ENCODE peak calls at places on chromosome 21, in six cellular contexts. Z is fibroblast of the conjunctiva; E is nucleus accumbens; F is HT1080; A is stimulated activated effector memory CD8-positive, alpha-beta T cell treated with anti-CD3 and anti-CD28 coated beads, Interleukin-12 subunit alpha, Interleukin-12 subunit beta, amount 100 ng/mL, for 72 hours; H is posterior cingulate gyrus. V is an unnamed sample.

GRCh38 chr21:36691539-36692124 is 7.3 kb upstream of the SIM2 start:
- DNase-seq in A (no peak), Z (no peak), E (no peak), F (no peak), H (no peak), V (no peak)

GRCh38 chr21:31732891-31733520 is 1.1 kb upstream of the SCAF4 start:
- DNase-seq in Z (no peak), H (no peak), F (peak; percentile 27), A (peak; percentile 3), E (no peak), V (no peak)

GRCh38 chr21:39047046-39047445 is 136.2 kb downstream of the PSMG1 start:
- DNase-seq in F (no peak), A (no peak), Z (no peak), E (no peak), H (no peak), V (no peak)

GRCh38 chr21:34670220-34670961 is 1.6 kb downstream of the CLIC6 start:
- DNase-seq in F (no peak), H (no peak), A (no peak), E (no peak), Z (no peak), V (no peak)

GRCh38 chr21:16855164-16855667 is 657.6 kb upstream of the CXADR start:
- DNase-seq in F (no peak), H (no peak), Z (no peak), E (no peak), A (no peak), V (no peak)

GRCh38 chr21:42609806-42610205 is 43.6 kb upstream of the PDE9A start:
- DNase-seq in H (no peak), F (peak; percentile 38), E (no peak), Z (no peak), A (no peak), V (no peak)

GRCh38 chr21:43192501-43193081 is 23.8 kb downstream of the CRYAA start:
- DNase-seq in A (no peak), H (no peak), F (no peak), Z (no peak), E (no peak), V (no peak)

GRCh38 chr21:31634993-31635392 is 24.5 kb upstream of the SOD1 start:
- DNase-seq in E (no peak), F (no peak), Z (no peak), H (no peak), A (no peak), V (no peak)

GRCh38 chr21:18725653-18726052 is 322.1 kb upstream of the TMPRSS15 start:
- DNase-seq in E (no peak), A (no peak), Z (no peak), H (no peak), F (peak; percentile 26), V (no peak)

GRCh38 chr21:32328595-32328994 is 29.9 kb downstream of the MRAP start:
- DNase-seq in Z (no peak), A (no peak), H (no peak), F (no peak), E (no peak), V (no peak)

GRCh38 chr21:35738342-35738961 is 321.9 kb downstream of the SETD4 start:
- DNase-seq in F (peak; percentile 84), A (no peak), Z (no peak), H (no peak), E (no peak), V (no peak)

GRCh38 chr21:32457360-32457840 is 44.9 kb downstream of the EVA1C start:
- DNase-seq in Z (no peak), F (no peak), H (peak; percentile 19), A (no peak), E (no peak), V (no peak)

GRCh38 chr21:42010507-42011493 is 640 bp upstream of the ZBTB21 start:
- DNase-seq in F (peak; percentile 32), H (no peak), E (no peak), Z (no peak), A (peak; percentile 11), V (no peak)

GRCh38 chr21:25513810-25514209 is 93.5 kb downstream of the MRPL39 start:
- DNase-seq in F (no peak), A (peak; percentile 15), Z (no peak), E (no peak), H (no peak), V (no peak)

GRCh38 chr21:45894891-45895777 is 86.4 kb upstream of the COL6A1 start:
- DNase-seq in E (no peak), H (no peak), A (no peak), F (no peak), Z (no peak), V (no peak)

GRCh38 chr21:31115249-31115648 is 77.0 kb upstream of the KRTAP19-8 start:
- DNase-seq in F (no peak), E (no peak), Z (no peak), H (no peak), A (no peak), V (no peak)

GRCh38 chr21:32771134-32771523 is 426 bp downstream of the PAXBP1 start:
- DNase-seq in H (peak; percentile 22), F (no peak), E (no peak), Z (peak; percentile 24), A (no peak), V (no peak)

GRCh38 chr21:44528634-44528995 is 11.4 kb downstream of the KRTAP10-1 start:
- DNase-seq in E (no peak), F (no peak), A (no peak), Z (no peak), H (no peak), V (no peak)

GRCh38 chr21:26736449-26736848 is 108.8 kb downstream of the ADAMTS1 start:
- DNase-seq in Z (no peak), F (no peak), A (no peak), E (no peak), H (no peak), V (no peak)

GRCh38 chr21:27321791-27322190 is 354.9 kb upstream of the ADAMTS5 start:
- DNase-seq in H (no peak), F (no peak), A (no peak), E (no peak), Z (no peak), V (no peak)

GRCh38 chr21:34073749-34074282 is 438 bp downstream of the MRPS6 start:
- DNase-seq in F (no peak), A (peak; percentile 32), Z (no peak), H (peak; percentile 16), E (no peak), V (no peak)

GRCh38 chr21:33924079-33924765 is 8.6 kb upstream of the ATP5PO start:
- DNase-seq in H (peak; percentile 91), Z (peak; percentile 70), F (peak; percentile 62), E (peak; percentile 81), A (peak; percentile 88), V (peak; percentile 44)

GRCh38 chr21:26137379-26138060 is 33.0 kb downstream of the APP start:
- DNase-seq in E (no peak), Z (no peak), H (no peak), A (no peak), F (no peak), V (no peak)

GRCh38 chr21:46196733-46197132 is 12.5 kb upstream of the SPATC1L start:
- DNase-seq in A (no peak), E (no peak), Z (no peak), H (no peak), F (no peak), V (no peak)

GRCh38 chr21:16241500-16241963 is 511.8 kb downstream of the USP25 start:
- DNase-seq in F (no peak), E (no peak), Z (no peak), H (no peak), A (no peak), V (no peak)

GRCh38 chr21:41753001-41753725 is 13.7 kb downstream of the RIPK4 start:
- DNase-seq in H (no peak), F (no peak), E (no peak), Z (no peak), A (no peak), V (no peak)

V was measured in AG09319.